ENCODE peak calls at places on chromosomes 11 and 22, in eight cellular contexts. U is NCI-H2171; D is mesendoderm; F is H4; E is RPMI8226; R is iPS DF 19.7; W is activated CD4-positive, alpha-beta T cell treated with anti-CD3 and anti-CD28 coated beads for 48 hours; B is endothelial cell. H is an unnamed sample.

GRCh38 chr11:65743928-65744698 is 23.5 kb upstream of the RNASEH2C start:
- DNase-seq in U (no peak), D (peak; percentile 44), F (no peak), E (peak; percentile 76), R (peak; percentile 23), W (peak; percentile 26), B (peak; percentile 6), H (peak; percentile 71)

GRCh38 chr11:12294613-12295012 is 82.8 kb upstream of the PARVA start:
- DNase-seq in U (no peak), D (no peak), F (no peak), E (no peak), R (no peak), W (no peak), B (no peak), H (no peak)

GRCh38 chr11:116829525-116830183 is at the start of gene APOC3:
- DNase-seq in U (no peak), D (no peak), F (no peak), E (no peak), R (no peak), W (no peak), B (no peak), H (no peak)

GRCh38 chr22:35589071-35589735 is 27.9 kb downstream of the MB start:
- DNase-seq in U (no peak), D (peak; percentile 98), F (peak; percentile 84), E (no peak), R (no peak), W (no peak), B (no peak), H (no peak)

GRCh38 chr22:24938741-24939341 is 7.7 kb downstream of the LHFPL7 start:
- DNase-seq in U (peak; percentile 65), D (peak; percentile 77), F (peak; percentile 29), E (peak; percentile 70), R (no peak), W (peak; percentile 20), B (peak; percentile 51), H (peak; percentile 74)

GRCh38 chr22:37069319-37069718 is 17.8 kb downstream of the KCTD17 start:
- DNase-seq in U (no peak), D (no peak), F (no peak), E (no peak), R (no peak), W (no peak), B (no peak), H (no peak)

GRCh38 chr11:62708423-62709261 is 1.2 kb downstream of the GNG3 start:
- DNase-seq in U (no peak), D (peak; percentile 62), F (no peak), E (peak; percentile 52), R (no peak), W (peak; percentile 63), B (peak; percentile 8), H (no peak)

GRCh38 chr22:48742191-48742555 is 1085.5 kb downstream of the BRD1 start:
- DNase-seq in U (no peak), D (no peak), F (no peak), E (no peak), R (no peak), W (no peak), B (no peak), H (no peak)

GRCh38 chr11:78850078-78850477 is 275.4 kb upstream of the NARS2 start:
- DNase-seq in U (no peak), D (no peak), F (no peak), E (no peak), R (no peak), W (no peak), B (no peak), H (no peak)

GRCh38 chr22:49266561-49267519 is 560.8 kb downstream of the BRD1 start:
- DNase-seq in U (peak; percentile 72), D (no peak), F (no peak), E (peak; percentile 46), R (no peak), W (no peak), B (no peak), H (no peak)

GRCh38 chr11:112612283-112612849 is 348.9 kb upstream of the NCAM1 start:
- DNase-seq in U (no peak), D (peak; percentile 61), F (no peak), E (peak; percentile 86), R (peak; percentile 23), W (no peak), B (no peak), H (peak; percentile 70)

GRCh38 chr11:75347781-75348613 is 3.5 kb downstream of the ARRB1 start:
- DNase-seq in U (no peak), D (no peak), F (peak; percentile 71), E (no peak), R (no peak), W (no peak), B (peak; percentile 3), H (peak; percentile 88)

GRCh38 chr11:17529814-17530162 is 14.4 kb downstream of the USH1C start:
- DNase-seq in U (no peak), D (peak; percentile 42), F (no peak), E (no peak), R (no peak), W (no peak), B (no peak), H (no peak)

GRCh38 chr11:47332303-47332711 is 20.2 kb downstream of the MYBPC3 start:
- DNase-seq in U (no peak), D (no peak), F (no peak), E (no peak), R (no peak), W (no peak), B (no peak), H (no peak)

GRCh38 chr11:127943763-127944162 is 643.6 kb downstream of the ETS1 start:
- DNase-seq in U (no peak), D (no peak), F (no peak), E (no peak), R (no peak), W (peak; percentile 20), B (no peak), H (no peak)

GRCh38 chr11:111336582-111337256 is 38.4 kb downstream of the POU2AF3 start:
- DNase-seq in U (no peak), D (peak; percentile 77), F (peak; percentile 25), E (no peak), R (no peak), W (no peak), B (no peak), H (no peak)

GRCh38 chr11:2913029-2913431 is 16.2 kb downstream of the PHLDA2 start:
- DNase-seq in U (no peak), D (peak; percentile 53), F (no peak), E (no peak), R (no peak), W (no peak), B (no peak), H (no peak)

GRCh38 chr11:86688398-86689179 is 16.2 kb upstream of the ME3 start:
- DNase-seq in U (no peak), D (peak; percentile 40), F (peak; percentile 62), E (no peak), R (no peak), W (peak; percentile 63), B (no peak), H (no peak)

GRCh38 chr11:766106-766940 is 11.0 kb downstream of the GATD1 start:
- DNase-seq in U (no peak), D (no peak), F (no peak), E (no peak), R (no peak), W (no peak), B (no peak), H (no peak)

GRCh38 chr22:43879901-43880742 is 11.7 kb downstream of the PNPLA5 start:
- DNase-seq in U (no peak), D (no peak), F (no peak), E (no peak), R (no peak), W (no peak), B (no peak), H (no peak)

GRCh38 chr11:118079507-118079906 is 2.6 kb downstream of the TMPRSS4 start:
- DNase-seq in U (no peak), D (no peak), F (no peak), E (no peak), R (no peak), W (no peak), B (no peak), H (no peak)

GRCh38 chr11:10181811-10182210 is 112.2 kb downstream of the SBF2 start:
- DNase-seq in U (no peak), D (peak; percentile 48), F (peak; percentile 65), E (peak; percentile 13), R (no peak), W (no peak), B (no peak), H (no peak)

GRCh38 chr11:69841859-69842698 is 22.9 kb upstream of the FGF3 start:
- DNase-seq in U (no peak), D (peak; percentile 57), F (no peak), E (peak; percentile 83), R (no peak), W (peak; percentile 40), B (no peak), H (no peak)

GRCh38 chr11:132158696-132159095 is 788.3 kb downstream of the NTM start:
- DNase-seq in U (no peak), D (no peak), F (no peak), E (no peak), R (no peak), W (no peak), B (no peak), H (no peak)

GRCh38 chr11:27362032-27362431 is 983 bp downstream of the CCDC34 start:
- DNase-seq in U (no peak), D (no peak), F (no peak), E (no peak), R (no peak), W (no peak), B (no peak), H (no peak)

GRCh38 chr22:50084570-50084969 is 656 bp downstream of the MLC1 start:
- DNase-seq in U (no peak), D (no peak), F (no peak), E (no peak), R (no peak), W (no peak), B (no peak), H (no peak)

GRCh38 chr11:10246991-10247390 is 47.0 kb downstream of the SBF2 start:
- DNase-seq in U (no peak), D (no peak), F (no peak), E (no peak), R (no peak), W (no peak), B (no peak), H (no peak)

GRCh38 chr11:43810929-43811596 is 69.6 kb upstream of the ALKBH3 start:
- DNase-seq in U (no peak), D (no peak), F (no peak), E (no peak), R (no peak), W (no peak), B (no peak), H (no peak)